ENCODE peak calls at places on chromosomes 11 and 22, in six cellular contexts. One of them, this sample, is unnamed.

GRCh38 chr22:40367342-40367741 is 3.1 kb upstream of the SGSM3 start:
- DNase-seq in mammary epithelial cell: no peak
- DNase-seq in astrocyte: no peak
- DNase-seq in body of pancreas: no peak
- DNase-seq in Calu3: no peak
- DNase-seq in mucosa of descending colon: peak; percentile 74
- DNase-seq in this sample: no peak

GRCh38 chr11:68950268-68950667 is 30.5 kb downstream of the MRGPRD start:
- DNase-seq in mammary epithelial cell: no peak
- DNase-seq in astrocyte: no peak
- DNase-seq in body of pancreas: no peak
- DNase-seq in Calu3: no peak
- DNase-seq in mucosa of descending colon: no peak
- DNase-seq in this sample: no peak

GRCh38 chr11:126362879-126363655 is 7.6 kb downstream of the ST3GAL4 start:
- DNase-seq in Calu3: no peak
- DNase-seq in astrocyte: no peak
- DNase-seq in mammary epithelial cell: no peak
- DNase-seq in body of pancreas: no peak
- DNase-seq in mucosa of descending colon: no peak
- DNase-seq in this sample: no peak

GRCh38 chr22:21780259-21780658 is 44.7 kb upstream of the YPEL1 start:
- DNase-seq in body of pancreas: no peak
- DNase-seq in mammary epithelial cell: no peak
- DNase-seq in astrocyte: no peak
- DNase-seq in mucosa of descending colon: no peak
- DNase-seq in Calu3: no peak
- DNase-seq in this sample: no peak

GRCh38 chr11:10778217-10778970 is 27.3 kb downstream of the CTR9 start:
- DNase-seq in mammary epithelial cell: no peak
- DNase-seq in body of pancreas: peak; percentile 44
- DNase-seq in astrocyte: peak; percentile 83
- DNase-seq in Calu3: no peak
- DNase-seq in mucosa of descending colon: no peak
- DNase-seq in this sample: no peak

GRCh38 chr11:114061053-114062049 is 1.8 kb downstream of the ZBTB16 start:
- DNase-seq in mammary epithelial cell: no peak
- DNase-seq in Calu3: no peak
- DNase-seq in mucosa of descending colon: no peak
- DNase-seq in astrocyte: no peak
- DNase-seq in body of pancreas: peak; percentile 69
- DNase-seq in this sample: peak; percentile 25

GRCh38 chr22:45583504-45583903 is 80.8 kb downstream of the FBLN1 start:
- DNase-seq in mammary epithelial cell: no peak
- DNase-seq in body of pancreas: no peak
- DNase-seq in Calu3: no peak
- DNase-seq in mucosa of descending colon: no peak
- DNase-seq in astrocyte: no peak
- DNase-seq in this sample: no peak

GRCh38 chr11:123145661-123146060 is 49.4 kb downstream of the CLMP start:
- DNase-seq in mucosa of descending colon: no peak
- DNase-seq in body of pancreas: peak; percentile 12
- DNase-seq in Calu3: no peak
- DNase-seq in astrocyte: no peak
- DNase-seq in mammary epithelial cell: no peak
- DNase-seq in this sample: no peak

GRCh38 chr11:10918698-10919097 is 60.8 kb upstream of the ZBED5 start:
- DNase-seq in astrocyte: no peak
- DNase-seq in Calu3: no peak
- DNase-seq in mucosa of descending colon: no peak
- DNase-seq in body of pancreas: no peak
- DNase-seq in mammary epithelial cell: peak; percentile 35
- DNase-seq in this sample: no peak

GRCh38 chr11:72700026-72700610 is 25.9 kb upstream of the PDE2A start:
- DNase-seq in astrocyte: peak; percentile 29
- DNase-seq in Calu3: no peak
- DNase-seq in mammary epithelial cell: no peak
- DNase-seq in mucosa of descending colon: no peak
- DNase-seq in body of pancreas: no peak
- DNase-seq in this sample: no peak

GRCh38 chr22:38230108-38230825 is 28.5 kb downstream of the MAFF start:
- DNase-seq in body of pancreas: peak; percentile 61
- DNase-seq in Calu3: no peak
- DNase-seq in mucosa of descending colon: no peak
- DNase-seq in mammary epithelial cell: no peak
- DNase-seq in astrocyte: no peak
- DNase-seq in this sample: no peak

GRCh38 chr22:18056802-18057474 is 20.9 kb upstream of the PEX26 start:
- DNase-seq in Calu3: peak; percentile 40
- DNase-seq in mucosa of descending colon: peak; percentile 66
- DNase-seq in astrocyte: no peak
- DNase-seq in body of pancreas: peak; percentile 20
- DNase-seq in mammary epithelial cell: peak; percentile 64
- DNase-seq in this sample: no peak

GRCh38 chr11:94025695-94026394 is 4.7 kb downstream of the HEPHL1 start:
- DNase-seq in Calu3: no peak
- DNase-seq in mammary epithelial cell: no peak
- DNase-seq in mucosa of descending colon: no peak
- DNase-seq in astrocyte: peak; percentile 78
- DNase-seq in body of pancreas: no peak
- DNase-seq in this sample: no peak

GRCh38 chr11:8338138-8338537 is 74.5 kb upstream of the LMO1 start:
- DNase-seq in astrocyte: no peak
- DNase-seq in mucosa of descending colon: no peak
- DNase-seq in body of pancreas: peak; percentile 68
- DNase-seq in Calu3: peak; percentile 61
- DNase-seq in mammary epithelial cell: no peak
- DNase-seq in this sample: peak; percentile 39

GRCh38 chr22:49569286-49570031 is 258.2 kb downstream of the BRD1 start:
- DNase-seq in Calu3: no peak
- DNase-seq in body of pancreas: no peak
- DNase-seq in mucosa of descending colon: no peak
- DNase-seq in mammary epithelial cell: no peak
- DNase-seq in astrocyte: no peak
- DNase-seq in this sample: no peak

GRCh38 chr22:37654556-37655251 is 3.8 kb upstream of the PDXP start:
- DNase-seq in mammary epithelial cell: no peak
- DNase-seq in Calu3: no peak
- DNase-seq in body of pancreas: no peak
- DNase-seq in astrocyte: no peak
- DNase-seq in mucosa of descending colon: peak; percentile 82
- DNase-seq in this sample: no peak

GRCh38 chr11:134047586-134047999 is 21.3 kb upstream of the JAM3 start:
- DNase-seq in mucosa of descending colon: no peak
- DNase-seq in astrocyte: peak; percentile 73
- DNase-seq in mammary epithelial cell: peak; percentile 73
- DNase-seq in body of pancreas: peak; percentile 39
- DNase-seq in Calu3: no peak
- DNase-seq in this sample: no peak

GRCh38 chr22:32836286-32836859 is 34.9 kb downstream of the TIMP3 start:
- DNase-seq in Calu3: peak; percentile 7
- DNase-seq in mucosa of descending colon: no peak
- DNase-seq in mammary epithelial cell: no peak
- DNase-seq in body of pancreas: no peak
- DNase-seq in astrocyte: no peak
- DNase-seq in this sample: no peak

GRCh38 chr11:66866420-66867010 is 9.7 kb downstream of the LRFN4 start:
- DNase-seq in body of pancreas: no peak
- DNase-seq in mucosa of descending colon: no peak
- DNase-seq in Calu3: no peak
- DNase-seq in mammary epithelial cell: no peak
- DNase-seq in astrocyte: no peak
- DNase-seq in this sample: no peak

GRCh38 chr11:32658639-32659406 is 75.2 kb downstream of the EIF3M start:
- DNase-seq in Calu3: no peak
- DNase-seq in body of pancreas: no peak
- DNase-seq in mucosa of descending colon: no peak
- DNase-seq in astrocyte: peak; percentile 40
- DNase-seq in mammary epithelial cell: peak; percentile 80
- DNase-seq in this sample: no peak

GRCh38 chr22:19275104-19275503 is 16.4 kb downstream of the CLTCL1 start:
- DNase-seq in body of pancreas: no peak
- DNase-seq in mucosa of descending colon: no peak
- DNase-seq in Calu3: no peak
- DNase-seq in astrocyte: no peak
- DNase-seq in mammary epithelial cell: no peak
- DNase-seq in this sample: no peak

GRCh38 chr22:19266547-19267086 is 24.9 kb downstream of the CLTCL1 start:
- DNase-seq in Calu3: no peak
- DNase-seq in body of pancreas: no peak
- DNase-seq in mucosa of descending colon: no peak
- DNase-seq in astrocyte: no peak
- DNase-seq in mammary epithelial cell: no peak
- DNase-seq in this sample: no peak

GRCh38 chr22:19271856-19272535 is 19.5 kb downstream of the CLTCL1 start:
- DNase-seq in body of pancreas: no peak
- DNase-seq in mucosa of descending colon: no peak
- DNase-seq in Calu3: no peak
- DNase-seq in astrocyte: peak; percentile 68
- DNase-seq in mammary epithelial cell: peak; percentile 20
- DNase-seq in this sample: no peak

GRCh38 chr22:19271273-19271855 is 20.2 kb downstream of the CLTCL1 start:
- DNase-seq in astrocyte: no peak
- DNase-seq in mucosa of descending colon: no peak
- DNase-seq in body of pancreas: no peak
- DNase-seq in mammary epithelial cell: no peak
- DNase-seq in Calu3: no peak
- DNase-seq in this sample: no peak

GRCh38 chr22:19270873-19271272 is 20.6 kb downstream of the CLTCL1 start:
- DNase-seq in mammary epithelial cell: no peak
- DNase-seq in astrocyte: no peak
- DNase-seq in Calu3: no peak
- DNase-seq in mucosa of descending colon: no peak
- DNase-seq in body of pancreas: no peak
- DNase-seq in this sample: no peak
- TF ChIP-seq CTCF in mammary epithelial cell: no peak
- TF ChIP-seq CTCF in astrocyte: no peak
- TF ChIP-seq CTCF in Calu3: no peak
- TF ChIP-seq CTCF in mucosa of descending colon: no peak
- TF ChIP-seq CTCF in body of pancreas: no peak
- TF ChIP-seq CTCF in this sample: no peak

GRCh38 chr11:34601085-34601444 is 19.8 kb upstream of the EHF start:
- DNase-seq in body of pancreas: peak; percentile 48
- DNase-seq in Calu3: no peak
- DNase-seq in mucosa of descending colon: no peak
- DNase-seq in astrocyte: peak; percentile 14
- DNase-seq in mammary epithelial cell: no peak
- DNase-seq in this sample: no peak

GRCh38 chr11:34601609-34602008 is 19.3 kb upstream of the EHF start:
- DNase-seq in Calu3: no peak
- DNase-seq in mammary epithelial cell: no peak
- DNase-seq in mucosa of descending colon: no peak
- DNase-seq in body of pancreas: peak; percentile 63
- DNase-seq in astrocyte: no peak
- DNase-seq in this sample: no peak

GRCh38 chr11:34599406-34599901 is 21.4 kb upstream of the EHF start:
- DNase-seq in mucosa of descending colon: no peak
- DNase-seq in mammary epithelial cell: peak; percentile 91
- DNase-seq in astrocyte: peak; percentile 88
- DNase-seq in Calu3: peak; percentile 52
- DNase-seq in body of pancreas: no peak
- DNase-seq in this sample: no peak

GRCh38 chr11:34602245-34602644 is 18.6 kb upstream of the EHF start:
- DNase-seq in mucosa of descending colon: peak; percentile 73
- DNase-seq in astrocyte: no peak
- DNase-seq in mammary epithelial cell: no peak
- DNase-seq in Calu3: peak; percentile 66
- DNase-seq in body of pancreas: peak; percentile 60
- DNase-seq in this sample: no peak

DNA sequence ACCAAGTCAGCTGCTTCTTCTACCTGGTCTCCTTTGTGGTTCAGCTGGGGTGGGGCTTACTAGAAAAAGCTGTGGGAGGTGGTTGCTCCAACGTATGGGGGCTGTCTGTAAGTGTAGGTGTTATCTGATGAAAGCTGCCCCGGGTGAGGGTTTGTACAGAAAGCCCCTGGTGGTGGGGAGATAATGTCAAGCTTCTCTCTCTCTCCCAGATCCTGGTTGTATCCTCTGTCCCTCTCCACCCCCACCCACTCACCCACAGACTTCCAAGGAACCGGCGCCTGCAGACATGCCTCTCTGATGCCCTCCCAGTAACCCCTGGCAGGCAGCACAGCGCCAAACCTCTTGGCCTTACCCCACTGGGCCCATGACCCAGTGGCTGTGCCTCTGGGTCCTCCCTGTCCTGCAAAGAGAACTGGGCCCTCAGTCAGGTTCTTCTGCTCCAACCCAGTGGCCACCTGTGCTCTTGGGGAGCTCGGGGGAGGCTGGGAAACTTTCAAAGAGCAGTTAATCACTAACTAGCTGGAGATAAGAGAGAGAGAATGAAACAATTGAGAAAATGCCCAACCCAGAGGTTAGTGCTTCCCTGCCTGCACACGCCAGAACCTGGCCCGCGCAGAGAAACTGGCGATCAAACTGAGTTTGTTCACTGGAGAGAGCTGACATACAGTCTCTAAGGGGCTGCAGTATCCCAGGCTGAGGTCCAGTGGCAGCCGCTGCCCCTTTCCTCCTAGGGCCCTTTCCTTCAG is 20.4 kb upstream of the EHF start:
- DNase-seq in mucosa of descending colon: peak; percentile 79
- DNase-seq in astrocyte: peak; percentile 58
- DNase-seq in body of pancreas: peak; percentile 83
- DNase-seq in Calu3: peak; percentile 86
- DNase-seq in mammary epithelial cell: peak; percentile 33
- DNase-seq in this sample: peak; percentile 27
- TF ChIP-seq CTCF in mucosa of descending colon: no peak
- TF ChIP-seq CTCF in astrocyte: no peak
- TF ChIP-seq CTCF in body of pancreas: peak; percentile 9
- TF ChIP-seq CTCF in Calu3: no peak
- TF ChIP-seq CTCF in mammary epithelial cell: no peak
- TF ChIP-seq CTCF in this sample: no peak

GRCh38 chr11:57205046-57205671 is 23.4 kb downstream of the LRRC55 start:
- DNase-seq in astrocyte: peak; percentile 16
- DNase-seq in mucosa of descending colon: no peak
- DNase-seq in body of pancreas: no peak
- DNase-seq in Calu3: no peak
- DNase-seq in mammary epithelial cell: peak; percentile 39
- DNase-seq in this sample: no peak
- TF ChIP-seq CTCF in astrocyte: no peak
- TF ChIP-seq CTCF in mucosa of descending colon: no peak
- TF ChIP-seq CTCF in body of pancreas: no peak
- TF ChIP-seq CTCF in Calu3: no peak
- TF ChIP-seq CTCF in mammary epithelial cell: no peak
- TF ChIP-seq CTCF in this sample: no peak

DNA sequence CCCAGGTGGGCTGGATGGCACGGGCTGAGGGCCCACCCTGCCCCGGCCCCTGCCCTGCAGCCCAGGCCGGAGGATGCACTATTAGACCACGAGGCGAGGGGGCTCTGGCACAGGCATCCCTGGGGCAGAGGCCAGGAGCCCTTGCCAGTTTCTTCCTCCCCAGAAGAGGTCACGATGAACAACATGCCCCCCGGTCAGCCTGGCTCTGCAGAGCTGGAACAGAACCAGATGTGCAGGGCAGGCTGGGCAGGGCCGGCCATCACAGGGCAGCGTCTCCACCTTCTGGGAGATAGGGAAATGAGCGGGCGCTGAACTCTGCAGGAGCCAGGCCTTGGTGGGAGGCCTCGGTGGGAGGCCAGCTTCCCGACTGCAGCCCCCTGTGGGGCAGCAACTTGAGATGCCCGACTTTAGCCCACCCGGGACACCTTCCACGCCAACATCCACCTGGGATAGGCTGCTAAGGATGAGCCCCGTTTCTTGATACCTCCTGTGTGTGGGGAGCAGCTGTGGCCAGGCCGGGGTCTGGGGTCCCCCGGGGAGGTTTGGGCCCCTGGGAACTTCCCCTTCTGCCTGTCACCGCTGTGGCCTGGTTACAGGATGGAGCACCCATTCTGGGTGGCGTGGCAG is 21.8 kb upstream of the GNB1L start:
- DNase-seq in Calu3: no peak
- DNase-seq in mucosa of descending colon: peak; percentile 47
- DNase-seq in body of pancreas: peak; percentile 4
- DNase-seq in mammary epithelial cell: no peak
- DNase-seq in astrocyte: no peak
- DNase-seq in this sample: no peak
- TF ChIP-seq CTCF in Calu3: no peak
- TF ChIP-seq CTCF in mucosa of descending colon: no peak
- TF ChIP-seq CTCF in body of pancreas: no peak
- TF ChIP-seq CTCF in mammary epithelial cell: no peak
- TF ChIP-seq CTCF in astrocyte: no peak
- TF ChIP-seq CTCF in this sample: no peak